ENCODE peak calls at places on chromosomes 6 and 20, in six cellular contexts. One of them, this sample, is unnamed.

GRCh38 chr20:34075647-34076046 is 36.4 kb downstream of the EIF2S2 start:
- DNase-seq in fibroblast of the aortic adventitia: no peak
- DNase-seq in PC-9: no peak
- DNase-seq in brain microvascular endothelial cell: no peak
- DNase-seq in tibial nerve: no peak
- DNase-seq in CD4-positive, alpha-beta memory T cell: no peak
- DNase-seq in this sample: no peak

GRCh38 chr20:25287631-25288290 is 39.9 kb downstream of the PYGB start:
- DNase-seq in fibroblast of the aortic adventitia: no peak
- DNase-seq in PC-9: peak
- DNase-seq in brain microvascular endothelial cell: no peak
- DNase-seq in tibial nerve: no peak
- DNase-seq in CD4-positive, alpha-beta memory T cell: no peak
- DNase-seq in this sample: no peak

GRCh38 chr6:15244605-15245360 is 1.1 kb upstream of the JARID2 start:
- DNase-seq in fibroblast of the aortic adventitia: peak
- DNase-seq in PC-9: peak
- DNase-seq in brain microvascular endothelial cell: no peak
- DNase-seq in tibial nerve: peak
- DNase-seq in CD4-positive, alpha-beta memory T cell: peak
- DNase-seq in this sample: no peak

GRCh38 chr6:91697010-91697694 is 1110.3 kb upstream of the MAP3K7 start:
- DNase-seq in fibroblast of the aortic adventitia: no peak
- DNase-seq in PC-9: peak
- DNase-seq in brain microvascular endothelial cell: no peak
- DNase-seq in tibial nerve: no peak
- DNase-seq in CD4-positive, alpha-beta memory T cell: no peak
- DNase-seq in this sample: no peak

GRCh38 chr6:2534406-2535139 is 216.1 kb downstream of the MYLK4 start:
- DNase-seq in fibroblast of the aortic adventitia: peak
- DNase-seq in PC-9: no peak
- DNase-seq in brain microvascular endothelial cell: no peak
- DNase-seq in tibial nerve: no peak
- DNase-seq in CD4-positive, alpha-beta memory T cell: no peak
- DNase-seq in this sample: no peak

GRCh38 chr6:144555078-144555477 is 269.9 kb downstream of the UTRN start:
- DNase-seq in fibroblast of the aortic adventitia: no peak
- DNase-seq in PC-9: no peak
- DNase-seq in brain microvascular endothelial cell: no peak
- DNase-seq in tibial nerve: no peak
- DNase-seq in CD4-positive, alpha-beta memory T cell: no peak
- DNase-seq in this sample: no peak

GRCh38 chr6:81613606-81614005 is 138.9 kb downstream of the TENT5A start:
- DNase-seq in fibroblast of the aortic adventitia: peak
- DNase-seq in PC-9: no peak
- DNase-seq in brain microvascular endothelial cell: peak
- DNase-seq in tibial nerve: no peak
- DNase-seq in CD4-positive, alpha-beta memory T cell: no peak
- DNase-seq in this sample: no peak

GRCh38 chr20:21101453-21102251 is 4.5 kb downstream of the LINC00237 start:
- DNase-seq in fibroblast of the aortic adventitia: no peak
- DNase-seq in PC-9: no peak
- DNase-seq in brain microvascular endothelial cell: no peak
- DNase-seq in tibial nerve: no peak
- DNase-seq in CD4-positive, alpha-beta memory T cell: peak
- DNase-seq in this sample: no peak

GRCh38 chr6:12356983-12357972 is 67.1 kb downstream of the EDN1 start:
- DNase-seq in fibroblast of the aortic adventitia: no peak
- DNase-seq in PC-9: no peak
- DNase-seq in brain microvascular endothelial cell: no peak
- DNase-seq in tibial nerve: no peak
- DNase-seq in CD4-positive, alpha-beta memory T cell: no peak
- DNase-seq in this sample: no peak

GRCh38 chr20:58569211-58570125 is 54.3 kb upstream of the APCDD1L start:
- DNase-seq in fibroblast of the aortic adventitia: no peak
- DNase-seq in PC-9: no peak
- DNase-seq in brain microvascular endothelial cell: no peak
- DNase-seq in tibial nerve: no peak
- DNase-seq in CD4-positive, alpha-beta memory T cell: no peak
- DNase-seq in this sample: no peak

GRCh38 chr6:161186173-161186769 is 87.6 kb downstream of the AGPAT4 start:
- DNase-seq in fibroblast of the aortic adventitia: peak
- DNase-seq in PC-9: no peak
- DNase-seq in brain microvascular endothelial cell: peak
- DNase-seq in tibial nerve: peak
- DNase-seq in CD4-positive, alpha-beta memory T cell: no peak
- DNase-seq in this sample: no peak

GRCh38 chr20:1327241-1327653 is 1.7 kb downstream of the SDCBP2 start:
- DNase-seq in fibroblast of the aortic adventitia: peak
- DNase-seq in PC-9: no peak
- DNase-seq in brain microvascular endothelial cell: peak
- DNase-seq in tibial nerve: no peak
- DNase-seq in CD4-positive, alpha-beta memory T cell: no peak
- DNase-seq in this sample: no peak

GRCh38 chr6:20351529-20351928 is 50.1 kb upstream of the E2F3 start:
- DNase-seq in fibroblast of the aortic adventitia: no peak
- DNase-seq in PC-9: no peak
- DNase-seq in brain microvascular endothelial cell: no peak
- DNase-seq in tibial nerve: no peak
- DNase-seq in CD4-positive, alpha-beta memory T cell: no peak
- DNase-seq in this sample: peak

GRCh38 chr6:28657367-28657755 is 131.7 kb downstream of the GPX5 start:
- DNase-seq in fibroblast of the aortic adventitia: no peak
- DNase-seq in PC-9: no peak
- DNase-seq in brain microvascular endothelial cell: no peak
- DNase-seq in tibial nerve: no peak
- DNase-seq in CD4-positive, alpha-beta memory T cell: no peak
- DNase-seq in this sample: no peak

GRCh38 chr6:28659250-28659566 is 133.5 kb downstream of the GPX5 start:
- DNase-seq in fibroblast of the aortic adventitia: no peak
- DNase-seq in PC-9: no peak
- DNase-seq in brain microvascular endothelial cell: no peak
- DNase-seq in tibial nerve: no peak
- DNase-seq in CD4-positive, alpha-beta memory T cell: no peak
- DNase-seq in this sample: no peak

GRCh38 chr6:28657756-28658465 is 132.2 kb downstream of the GPX5 start:
- DNase-seq in fibroblast of the aortic adventitia: peak
- DNase-seq in PC-9: peak
- DNase-seq in brain microvascular endothelial cell: peak
- DNase-seq in tibial nerve: peak
- DNase-seq in CD4-positive, alpha-beta memory T cell: peak
- DNase-seq in this sample: peak

GRCh38 chr6:28656715-28657114 is 131.0 kb downstream of the GPX5 start:
- DNase-seq in fibroblast of the aortic adventitia: no peak
- DNase-seq in PC-9: no peak
- DNase-seq in brain microvascular endothelial cell: no peak
- DNase-seq in tibial nerve: no peak
- DNase-seq in CD4-positive, alpha-beta memory T cell: no peak
- DNase-seq in this sample: no peak

DNA sequence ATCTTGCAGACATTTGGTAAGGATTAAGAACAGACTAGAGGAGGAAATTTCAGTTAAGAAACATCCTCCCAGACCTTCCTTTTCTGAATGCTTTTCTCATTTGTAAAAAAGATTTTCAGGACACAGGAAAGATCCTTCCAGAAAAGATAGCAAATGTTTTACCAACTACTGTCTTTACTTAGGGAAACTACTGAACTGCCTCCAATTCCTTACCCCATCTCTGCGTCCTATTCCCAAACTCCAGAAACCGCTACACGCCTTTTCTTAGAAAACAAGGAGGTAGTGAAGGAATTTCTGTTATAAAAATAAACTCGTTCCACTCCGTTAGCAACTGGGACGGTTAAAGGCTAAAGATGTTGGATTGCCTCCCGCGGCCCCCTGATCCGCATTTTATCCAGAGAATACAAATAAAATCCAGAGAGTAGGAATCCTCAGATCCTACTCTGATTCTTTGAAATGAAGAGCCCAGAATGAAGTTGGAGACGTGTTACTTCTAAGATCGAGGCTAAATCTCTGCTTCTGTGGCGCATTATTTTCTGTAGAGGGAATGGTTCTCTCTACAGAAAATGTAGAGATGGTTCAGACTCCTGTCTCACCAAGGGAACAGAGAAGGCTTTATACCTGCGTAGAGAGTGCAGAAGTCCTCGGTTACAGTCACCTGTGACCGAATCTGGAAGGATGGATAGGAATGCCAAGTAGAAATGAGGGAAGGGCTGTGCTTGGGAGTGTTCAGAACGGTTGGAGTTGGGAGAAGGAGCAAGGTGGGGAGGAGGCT is 133.0 kb downstream of the GPX5 start:
- DNase-seq in fibroblast of the aortic adventitia: peak
- DNase-seq in PC-9: no peak
- DNase-seq in brain microvascular endothelial cell: no peak
- DNase-seq in tibial nerve: no peak
- DNase-seq in CD4-positive, alpha-beta memory T cell: no peak
- DNase-seq in this sample: no peak
- H3K4me3 ChIP-seq in fibroblast of the aortic adventitia: peak
- H3K4me3 ChIP-seq in PC-9: peak
- H3K4me3 ChIP-seq in brain microvascular endothelial cell: peak
- H3K4me3 ChIP-seq in tibial nerve: peak
- H3K4me3 ChIP-seq in CD4-positive, alpha-beta memory T cell: no peak
- H3K4me3 ChIP-seq in this sample: peak

GRCh38 chr6:32109114-32109764 is at the start of gene TNXB:
- DNase-seq in fibroblast of the aortic adventitia: no peak
- DNase-seq in PC-9: no peak
- DNase-seq in brain microvascular endothelial cell: no peak
- DNase-seq in tibial nerve: no peak
- DNase-seq in CD4-positive, alpha-beta memory T cell: no peak
- DNase-seq in this sample: no peak

GRCh38 chr6:32107447-32107846 is 1.7 kb downstream of the TNXB start:
- DNase-seq in fibroblast of the aortic adventitia: peak
- DNase-seq in PC-9: no peak
- DNase-seq in brain microvascular endothelial cell: no peak
- DNase-seq in tibial nerve: no peak
- DNase-seq in CD4-positive, alpha-beta memory T cell: no peak
- DNase-seq in this sample: no peak

GRCh38 chr6:32109765-32110160 is 625 bp upstream of the TNXB start:
- DNase-seq in fibroblast of the aortic adventitia: no peak
- DNase-seq in PC-9: no peak
- DNase-seq in brain microvascular endothelial cell: no peak
- DNase-seq in tibial nerve: no peak
- DNase-seq in CD4-positive, alpha-beta memory T cell: no peak
- DNase-seq in this sample: no peak

GRCh38 chr6:32108094-32108627 is 977 bp downstream of the TNXB start:
- DNase-seq in fibroblast of the aortic adventitia: peak
- DNase-seq in PC-9: no peak
- DNase-seq in brain microvascular endothelial cell: no peak
- DNase-seq in tibial nerve: peak
- DNase-seq in CD4-positive, alpha-beta memory T cell: no peak
- DNase-seq in this sample: no peak

GRCh38 chr6:32108727-32109113 is 418 bp downstream of the TNXB start:
- DNase-seq in fibroblast of the aortic adventitia: no peak
- DNase-seq in PC-9: no peak
- DNase-seq in brain microvascular endothelial cell: no peak
- DNase-seq in tibial nerve: no peak
- DNase-seq in CD4-positive, alpha-beta memory T cell: no peak
- DNase-seq in this sample: no peak
- H3K4me3 ChIP-seq in fibroblast of the aortic adventitia: peak
- H3K4me3 ChIP-seq in PC-9: no peak
- H3K4me3 ChIP-seq in brain microvascular endothelial cell: no peak
- H3K4me3 ChIP-seq in tibial nerve: peak
- H3K4me3 ChIP-seq in CD4-positive, alpha-beta memory T cell: no peak
- H3K4me3 ChIP-seq in this sample: no peak

GRCh38 chr6:122998403-122998965 is 2.4 kb downstream of the CLVS2 start:
- DNase-seq in fibroblast of the aortic adventitia: no peak
- DNase-seq in PC-9: no peak
- DNase-seq in brain microvascular endothelial cell: no peak
- DNase-seq in tibial nerve: no peak
- DNase-seq in CD4-positive, alpha-beta memory T cell: no peak
- DNase-seq in this sample: no peak

GRCh38 chr6:122994256-122994655 is 1.8 kb upstream of the CLVS2 start:
- DNase-seq in fibroblast of the aortic adventitia: no peak
- DNase-seq in PC-9: no peak
- DNase-seq in brain microvascular endothelial cell: no peak
- DNase-seq in tibial nerve: no peak
- DNase-seq in CD4-positive, alpha-beta memory T cell: no peak
- DNase-seq in this sample: no peak

GRCh38 chr6:122997541-122998150 is 1.6 kb downstream of the CLVS2 start:
- DNase-seq in fibroblast of the aortic adventitia: no peak
- DNase-seq in PC-9: no peak
- DNase-seq in brain microvascular endothelial cell: no peak
- DNase-seq in tibial nerve: no peak
- DNase-seq in CD4-positive, alpha-beta memory T cell: no peak
- DNase-seq in this sample: no peak

GRCh38 chr6:122995930-122996796 is at the start of gene CLVS2:
- DNase-seq in fibroblast of the aortic adventitia: peak
- DNase-seq in PC-9: no peak
- DNase-seq in brain microvascular endothelial cell: peak
- DNase-seq in tibial nerve: no peak
- DNase-seq in CD4-positive, alpha-beta memory T cell: no peak
- DNase-seq in this sample: no peak

DNA sequence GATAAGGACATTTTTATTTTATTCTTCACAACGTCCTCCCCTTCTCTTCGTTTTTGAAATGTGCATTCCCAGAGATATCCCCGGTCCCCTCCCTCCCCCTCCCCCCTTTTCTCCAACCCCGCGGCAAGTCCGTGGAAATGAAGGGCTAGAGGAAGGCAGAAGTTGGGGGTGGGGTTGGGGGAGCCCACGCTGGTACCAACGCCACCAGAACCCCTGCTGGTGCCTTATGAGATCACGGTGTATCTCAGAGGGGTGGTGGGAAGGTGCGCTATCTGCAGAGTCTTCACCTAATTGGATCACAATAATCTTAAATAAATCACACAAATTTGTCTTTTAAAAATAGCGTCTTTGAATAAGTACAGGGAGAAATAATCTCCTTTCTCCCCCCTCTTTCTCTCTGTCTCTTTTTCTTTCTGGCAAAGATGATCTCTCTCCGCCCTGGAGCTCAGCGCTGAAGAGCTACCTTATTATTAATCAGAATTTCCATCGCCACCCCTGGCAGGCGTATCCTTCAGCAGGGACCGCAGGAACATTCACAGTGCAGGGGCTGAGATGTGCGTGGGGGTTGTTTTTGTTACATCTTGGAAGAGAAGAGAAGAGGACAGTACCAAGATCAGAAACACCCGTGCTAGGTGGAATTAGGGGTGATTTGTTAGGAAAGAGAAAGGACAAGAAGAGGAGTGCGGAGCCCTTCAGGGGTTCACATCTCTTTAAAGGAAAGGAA is 924 bp downstream of the CLVS2 start:
- DNase-seq in fibroblast of the aortic adventitia: no peak
- DNase-seq in PC-9: no peak
- DNase-seq in brain microvascular endothelial cell: no peak
- DNase-seq in tibial nerve: no peak
- DNase-seq in CD4-positive, alpha-beta memory T cell: no peak
- DNase-seq in this sample: no peak
- H3K4me3 ChIP-seq in fibroblast of the aortic adventitia: no peak
- H3K4me3 ChIP-seq in PC-9: no peak
- H3K4me3 ChIP-seq in brain microvascular endothelial cell: peak
- H3K4me3 ChIP-seq in tibial nerve: no peak
- H3K4me3 ChIP-seq in CD4-positive, alpha-beta memory T cell: no peak
- H3K4me3 ChIP-seq in this sample: no peak

GRCh38 chr6:33592595-33593413 is 12.7 kb upstream of the BAK1 start:
- DNase-seq in fibroblast of the aortic adventitia: no peak
- DNase-seq in PC-9: no peak
- DNase-seq in brain microvascular endothelial cell: no peak
- DNase-seq in tibial nerve: no peak
- DNase-seq in CD4-positive, alpha-beta memory T cell: peak
- DNase-seq in this sample: no peak
- H3K4me3 ChIP-seq in fibroblast of the aortic adventitia: no peak
- H3K4me3 ChIP-seq in PC-9: no peak
- H3K4me3 ChIP-seq in brain microvascular endothelial cell: peak
- H3K4me3 ChIP-seq in tibial nerve: no peak
- H3K4me3 ChIP-seq in CD4-positive, alpha-beta memory T cell: peak
- H3K4me3 ChIP-seq in this sample: no peak